ENCODE peak calls at places on chromosomes 11 and 22, in ten cellular contexts. Y is neural crest cell; P is HepG2; B is T-helper 22 cell; S is NCI-H2227 treated with DMSO at 0.1 percent for 48 hours; V is astrocyte of the spinal cord; F is substantia nigra; J is A172; T is stimulated activated CD4-positive, alpha-beta T cell treated with anti-CD3 and anti-CD28 coated beads, Interleukin-12 subunit alpha, Interleukin-12 subunit beta, amount 100 ng/mL, for 24 hours; I is RCC 7860. E is an unnamed sample.

GRCh38 chr11:34316347-34317037 is 41.3 kb downstream of the ABTB2 start:
- DNase-seq in Y (no peak), P (no peak), B (no peak), S (no peak), V (peak), F (no peak), J (no peak), T (no peak), I (no peak), E (no peak)

GRCh38 chr11:123718075-123718868 is 23.2 kb downstream of the ZNF202 start:
- DNase-seq in Y (no peak), P (no peak), B (no peak), S (no peak), V (no peak), F (no peak), J (no peak), T (no peak), I (no peak), E (no peak)

GRCh38 chr11:102794382-102794781 is 3.6 kb downstream of the MMP1 start:
- DNase-seq in Y (no peak), P (peak), B (no peak), S (no peak), V (peak), F (no peak), J (peak), T (no peak), I (peak), E (peak)

GRCh38 chr11:67041602-67042001 is 15.0 kb upstream of the RHOD start:
- DNase-seq in Y (no peak), P (peak), B (no peak), S (no peak), V (no peak), F (no peak), J (no peak), T (no peak), I (no peak), E (no peak)

GRCh38 chr11:126507646-126508045 is 152.2 kb downstream of the ST3GAL4 start:
- DNase-seq in Y (no peak), P (no peak), B (no peak), S (no peak), V (no peak), F (no peak), J (no peak), T (no peak), I (no peak), E (no peak)

GRCh38 chr11:75400110-75400865 is 970 bp downstream of the RPS3 start:
- DNase-seq in Y (no peak), P (peak), B (no peak), S (peak), V (no peak), F (no peak), J (no peak), T (no peak), I (no peak), E (no peak)

GRCh38 chr11:100563541-100564280 is 123.4 kb upstream of the ARHGAP42 start:
- DNase-seq in Y (no peak), P (no peak), B (no peak), S (no peak), V (peak), F (no peak), J (peak), T (no peak), I (no peak), E (no peak)

GRCh38 chr11:7186190-7186589 is 65.5 kb upstream of the SYT9 start:
- DNase-seq in Y (no peak), P (no peak), B (no peak), S (no peak), V (peak), F (no peak), J (no peak), T (no peak), I (no peak), E (no peak)

GRCh38 chr11:20639688-20640087 is 29.7 kb upstream of the NELL1 start:
- DNase-seq in Y (no peak), P (no peak), B (no peak), S (no peak), V (no peak), F (no peak), J (no peak), T (no peak), I (no peak), E (no peak)

GRCh38 chr11:119421941-119422504 is 949 bp downstream of the THY1 start:
- DNase-seq in Y (peak), P (no peak), B (no peak), S (peak), V (no peak), F (peak), J (no peak), T (no peak), I (no peak), E (no peak)

GRCh38 chr11:83725718-83726117 is 439.6 kb upstream of the CCDC90B start:
- DNase-seq in Y (no peak), P (no peak), B (no peak), S (no peak), V (no peak), F (no peak), J (no peak), T (no peak), I (no peak), E (no peak)

GRCh38 chr11:86174101-86175046 is 70.2 kb upstream of the EED start:
- DNase-seq in Y (no peak), P (peak), B (no peak), S (no peak), V (peak), F (peak), J (peak), T (no peak), I (peak), E (no peak)

GRCh38 chr11:121968638-121969037 is 147.4 kb downstream of the BLID start:
- DNase-seq in Y (no peak), P (no peak), B (no peak), S (no peak), V (no peak), F (no peak), J (no peak), T (no peak), I (no peak), E (no peak)

GRCh38 chr11:122695076-122695620 is 39.6 kb downstream of the UBASH3B start:
- DNase-seq in Y (no peak), P (no peak), B (no peak), S (no peak), V (no peak), F (no peak), J (no peak), T (no peak), I (no peak), E (no peak)

GRCh38 chr22:23382796-23383195 is 197.3 kb downstream of the IGLL1 start:
- DNase-seq in Y (no peak), P (no peak), B (no peak), S (no peak), V (no peak), F (no peak), J (no peak), T (no peak), I (no peak), E (no peak)